ENCODE peak calls at places on chromosomes 13 and 19, in six cellular contexts. R, Z, L, C, T and D are unnamed samples.

GRCh38 chr13:47049276-47049989 is 152.6 kb upstream of the HTR2A start:
- DNase-seq in R (no peak), Z (no peak), L (no peak), C (no peak), T (peak; percentile 16), D (no peak)

GRCh38 chr13:20828540-20829364 is 55.0 kb upstream of the EEF1AKMT1 start:
- DNase-seq in R (no peak), Z (peak; percentile 12), L (peak; percentile 46), C (peak; percentile 34), T (no peak), D (no peak)

GRCh38 chr19:55186080-55186479 is 6.0 kb upstream of the SYT5 start:
- DNase-seq in R (no peak), Z (no peak), L (no peak), C (no peak), T (no peak), D (no peak)

GRCh38 chr13:27036236-27036981 is 135.2 kb downstream of the USP12 start:
- DNase-seq in R (no peak), Z (no peak), L (no peak), C (no peak), T (no peak), D (no peak)

GRCh38 chr13:25375727-25376358 is 4.1 kb downstream of the ATP8A2 start:
- DNase-seq in R (peak; percentile 18), Z (peak; percentile 66), L (peak; percentile 43), C (peak; percentile 40), T (peak; percentile 10), D (peak; percentile 37)

GRCh38 chr13:23850134-23850533 is 39.1 kb downstream of the MIPEP start:
- DNase-seq in R (no peak), Z (no peak), L (no peak), C (no peak), T (no peak), D (no peak)

GRCh38 chr19:39671739-39672363 is 16.1 kb downstream of the LGALS16 start:
- DNase-seq in R (no peak), Z (peak; percentile 37), L (peak; percentile 65), C (peak; percentile 86), T (no peak), D (no peak)

GRCh38 chr19:14070268-14071050 is 2.1 kb upstream of the MISP3 start:
- DNase-seq in R (no peak), Z (no peak), L (no peak), C (no peak), T (no peak), D (no peak)

GRCh38 chr13:51618626-51619025 is 34.4 kb downstream of the WDFY2 start:
- DNase-seq in R (no peak), Z (no peak), L (no peak), C (no peak), T (no peak), D (no peak)

GRCh38 chr19:57363734-57364181 is 407 bp downstream of the TRAPPC2B start:
- DNase-seq in R (no peak), Z (peak; percentile 6), L (no peak), C (peak; percentile 27), T (no peak), D (no peak)

GRCh38 chr19:12521996-12522395 is 29.3 kb downstream of the ZNF564 start:
- DNase-seq in R (no peak), Z (no peak), L (peak; percentile 41), C (peak; percentile 28), T (no peak), D (no peak)

GRCh38 chr19:32373614-32374295 is 28.3 kb downstream of the ZNF507 start:
- DNase-seq in R (no peak), Z (peak; percentile 68), L (no peak), C (peak; percentile 73), T (peak; percentile 97), D (no peak)

GRCh38 chr13:30884543-30884942 is 21.5 kb upstream of the MEDAG start:
- DNase-seq in R (no peak), Z (no peak), L (no peak), C (no peak), T (no peak), D (no peak)